ENCODE peak calls at places on chromosomes 13 and 19, in eight cellular contexts. K is stomach, O is suprapubic skin, J is transverse colon, T is prostate gland, C is HCT116, D is HL-60, U is upper lobe of left lung. E is an unnamed sample.

GRCh38 chr13:24274452-24274971 is 34.9 kb upstream of the C1QTNF9 start:
- DNase-seq in O (no peak), J (peak), D (no peak), T (no peak), U (no peak), C (no peak), K (peak), E (peak)

GRCh38 chr13:29771247-29771646 is 79.2 kb downstream of the UBL3 start:
- DNase-seq in K (no peak), D (no peak), O (no peak), U (no peak), T (no peak), C (peak), J (no peak), E (no peak)

GRCh38 chr19:39083983-39084731 is at the start of gene ACP7:
- DNase-seq in T (no peak), C (no peak), O (no peak), K (no peak), J (no peak), D (no peak), U (peak), E (no peak)

GRCh38 chr19:52638601-52639000 is 446 bp upstream of the ZNF83 start:
- DNase-seq in U (peak), T (no peak), D (no peak), J (peak), O (peak), C (no peak), K (no peak), E (peak)

GRCh38 chr13:77398825-77399620 is 72.1 kb upstream of the MYCBP2 start:
- DNase-seq in K (no peak), D (no peak), J (no peak), U (no peak), O (no peak), T (no peak), C (no peak), E (no peak)

GRCh38 chr13:41675306-41675705 is 218.0 kb downstream of the RGCC start:
- DNase-seq in J (no peak), D (no peak), O (no peak), K (no peak), U (no peak), C (no peak), T (no peak), E (no peak)

GRCh38 chr13:28467886-28468519 is 26.9 kb downstream of the FLT1 start:
- DNase-seq in K (no peak), D (peak), O (no peak), U (no peak), C (no peak), T (no peak), J (no peak), E (no peak)

GRCh38 chr19:45960595-45961235 is 12.9 kb downstream of the NOVA2 start:
- DNase-seq in T (no peak), C (no peak), K (no peak), J (no peak), U (peak), D (no peak), O (no peak), E (no peak)

GRCh38 chr19:36573948-36574726 is 1.0 kb upstream of the ZNF529 start:
- DNase-seq in T (no peak), C (no peak), K (peak), J (peak), U (no peak), D (no peak), O (no peak), E (peak)

GRCh38 chr13:46983881-46984280 is 87.0 kb upstream of the HTR2A start:
- DNase-seq in J (no peak), U (no peak), D (no peak), K (no peak), C (no peak), O (no peak), T (no peak), E (peak)

GRCh38 chr19:6489278-6490061 is 7.9 kb upstream of the DENND1C start:
- DNase-seq in K (no peak), O (no peak), T (no peak), U (no peak), D (no peak), C (no peak), J (no peak), E (no peak)

GRCh38 chr13:52739468-52740071 is at the start of gene CNMD:
- DNase-seq in J (no peak), T (no peak), K (no peak), O (no peak), C (no peak), D (no peak), U (peak), E (no peak)

GRCh38 chr19:14333101-14333871 is 48.0 kb upstream of the ADGRE5 start:
- DNase-seq in D (no peak), U (peak), T (no peak), K (peak), O (no peak), C (no peak), J (peak), E (no peak)

GRCh38 chr13:99970761-99971575 is 599 bp downstream of the ZIC5 start:
- DNase-seq in C (no peak), U (peak), D (no peak), O (no peak), K (no peak), J (no peak), T (no peak), E (no peak)

GRCh38 chr19:56309511-56310185 is 5.0 kb downstream of the ZSCAN5A start:
- DNase-seq in C (peak), J (peak), K (peak), O (no peak), D (peak), U (peak), T (no peak), E (peak)

GRCh38 chr13:74987124-74987690 is 494.8 kb downstream of the TBC1D4 start:
- DNase-seq in O (no peak), K (no peak), U (no peak), T (no peak), D (no peak), J (no peak), C (no peak), E (no peak)

GRCh38 chr13:38349386-38350113 is at the start of gene UFM1:
- DNase-seq in O (peak), D (peak), J (peak), U (peak), T (peak), K (peak), C (peak), E (peak)

GRCh38 chr13:104571161-104571889 is 1505.1 kb upstream of the SLC10A2 start:
- DNase-seq in O (peak), K (peak), C (peak), U (no peak), D (no peak), T (peak), J (peak), E (no peak)

GRCh38 chr19:35943542-35944301 is 7.5 kb downstream of the LRFN3 start:
- DNase-seq in T (no peak), D (no peak), O (no peak), C (no peak), J (no peak), K (no peak), U (no peak), E (no peak)

GRCh38 chr19:58387338-58388174 is 487 bp downstream of the RPS5 start:
- DNase-seq in T (no peak), C (no peak), K (no peak), O (no peak), J (no peak), D (no peak), U (no peak), E (no peak)

GRCh38 chr19:6271721-6272410 is 7.9 kb downstream of the MLLT1 start:
- DNase-seq in O (peak), K (peak), U (peak), D (no peak), C (no peak), J (peak), T (peak), E (no peak)

GRCh38 chr13:37194428-37194861 is 89.0 kb upstream of the CSNK1A1L start:
- DNase-seq in T (no peak), C (no peak), U (no peak), O (no peak), K (no peak), D (no peak), J (no peak), E (no peak)

GRCh38 chr13:110216006-110216402 is 91.0 kb downstream of the COL4A1 start:
- DNase-seq in D (no peak), U (no peak), O (no peak), K (no peak), J (no peak), C (no peak), T (no peak), E (no peak)

GRCh38 chr13:31885994-31886393 is 145.6 kb upstream of the FRY start:
- DNase-seq in O (no peak), U (no peak), D (no peak), K (no peak), J (no peak), C (no peak), T (no peak), E (no peak)

GRCh38 chr13:26280295-26280694 is 26.4 kb downstream of the CDK8 start:
- DNase-seq in K (no peak), T (no peak), J (no peak), O (no peak), U (no peak), D (no peak), C (no peak), E (no peak)

GRCh38 chr19:52219611-52220010 is 29.8 kb downstream of the PPP2R1A start:
- DNase-seq in D (no peak), O (no peak), T (no peak), C (no peak), J (no peak), U (peak), K (peak), E (no peak)

GRCh38 chr19:15426485-15427349 is 7.9 kb upstream of the AKAP8L start:
- DNase-seq in C (no peak), O (no peak), K (no peak), D (no peak), T (no peak), U (peak), J (no peak), E (no peak)

GRCh38 chr19:32674153-32674958 is 624 bp downstream of the ANKRD27 start:
- DNase-seq in U (no peak), C (no peak), O (no peak), K (no peak), T (no peak), J (no peak), D (no peak), E (peak)

GRCh38 chr19:52778811-52779210 is 7.8 kb downstream of the ZNF600 start:
- DNase-seq in J (no peak), D (no peak), O (no peak), K (no peak), U (no peak), T (no peak), C (no peak), E (no peak)

GRCh38 chr19:29724102-29724641 is 9.1 kb upstream of the C19orf12 start:
- DNase-seq in D (peak), K (no peak), U (peak), C (no peak), O (no peak), T (no peak), J (no peak), E (peak)

GRCh38 chr13:51912091-51912490 is 50.3 kb downstream of the CCDC70 start:
- DNase-seq in U (no peak), D (no peak), C (no peak), O (no peak), T (peak), K (peak), J (no peak), E (no peak)

GRCh38 chr19:51726049-51726448 is 2.3 kb upstream of the HAS1 start:
- DNase-seq in O (peak), D (no peak), C (no peak), U (peak), K (no peak), T (peak), J (peak), E (no peak)

GRCh38 chr19:43774103-43774939 is 6.5 kb downstream of the KCNN4 start:
- DNase-seq in D (no peak), O (no peak), K (peak), C (no peak), J (peak), U (peak), T (no peak), E (no peak)

GRCh38 chr19:1756705-1757445 is 3.6 kb downstream of the ONECUT3 start:
- DNase-seq in O (no peak), C (no peak), K (no peak), T (no peak), U (no peak), J (no peak), D (no peak), E (no peak)

GRCh38 chr13:111905609-111905945 is 161.4 kb upstream of the SOX1 start:
- DNase-seq in T (no peak), U (no peak), C (no peak), O (peak), K (no peak), D (no peak), J (no peak), E (no peak)

GRCh38 chr19:54164369-54165068 is 5.0 kb upstream of the LENG1 start:
- DNase-seq in J (peak), K (peak), C (peak), O (no peak), D (no peak), U (peak), T (peak), E (no peak)

GRCh38 chr13:47801555-47801954 is 199.5 kb downstream of the SUCLA2 start:
- DNase-seq in D (no peak), J (no peak), C (no peak), T (no peak), K (no peak), O (no peak), U (no peak), E (no peak)

DNA sequence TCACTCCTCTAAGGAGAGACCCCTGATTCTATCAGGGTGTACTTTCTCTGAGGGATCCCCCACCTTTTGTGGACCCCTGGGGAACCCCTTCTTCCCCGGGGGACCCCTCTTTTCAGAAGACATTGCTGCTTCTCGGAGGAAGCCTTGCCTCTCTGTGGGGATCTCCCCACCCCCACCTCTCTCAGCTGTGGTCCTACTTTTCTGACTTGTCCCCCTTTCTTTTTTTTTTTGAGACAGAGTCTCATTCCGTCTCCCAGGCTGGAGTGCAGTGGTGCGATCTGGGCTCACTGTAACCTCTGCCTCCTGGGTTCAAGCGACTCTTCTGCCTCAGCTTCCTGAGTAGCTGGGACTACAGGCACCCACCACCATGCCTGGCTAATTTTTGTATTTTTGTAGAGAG is 18.4 kb upstream of the GATAD2A start:
- DNase-seq in C (no peak), U (no peak), D (no peak), J (no peak), K (no peak), T (no peak), O (no peak), E (no peak)
- TF ChIP-seq POLR2AphosphoS5 in C (no peak), U (no peak), D (no peak), J (no peak), K (no peak), T (no peak), O (no peak), E (no peak)

GRCh38 chr19:17078920-17079709 is 3.5 kb downstream of the MYO9B start:
- DNase-seq in C (no peak), T (no peak), O (no peak), D (no peak), J (no peak), K (no peak), U (no peak), E (no peak)
- TF ChIP-seq POLR2AphosphoS5 in C (no peak), T (no peak), O (no peak), D (no peak), J (no peak), K (no peak), U (no peak), E (peak)

GRCh38 chr19:7926727-7927604 is 1.0 kb upstream of the CTXN1 start:
- DNase-seq in K (no peak), O (peak), J (no peak), C (no peak), D (no peak), U (peak), T (no peak), E (no peak)

GRCh38 chr19:7924651-7925170 is 1.2 kb downstream of the CTXN1 start:
- DNase-seq in K (no peak), J (no peak), C (no peak), T (no peak), D (no peak), U (peak), O (peak), E (no peak)

GRCh38 chr19:7927605-7928333 is 1.8 kb upstream of the CTXN1 start:
- DNase-seq in T (no peak), K (no peak), U (peak), D (no peak), C (no peak), J (no peak), O (peak), E (no peak)

GRCh38 chr19:7925171-7925837 is 631 bp downstream of the CTXN1 start:
- DNase-seq in K (peak), C (peak), D (no peak), T (peak), U (peak), J (peak), O (peak), E (peak)

GRCh38 chr19:7926021-7926726 is at the start of gene CTXN1:
- DNase-seq in J (peak), O (peak), K (peak), D (no peak), C (no peak), U (peak), T (peak), E (peak)
- TF ChIP-seq POLR2AphosphoS5 in J (no peak), O (no peak), K (no peak), D (no peak), C (peak), U (no peak), T (no peak), E (no peak)

GRCh38 chr13:113927661-113928581 is 46.0 kb downstream of the C13orf46 start:
- DNase-seq in J (peak), T (no peak), K (peak), O (peak), C (no peak), D (no peak), U (peak), E (no peak)
- TF ChIP-seq POLR2AphosphoS5 in J (peak), T (no peak), K (no peak), O (peak), C (no peak), D (no peak), U (no peak), E (no peak)

GRCh38 chr19:3700242-3701032 is at the start of gene PIP5K1C:
- DNase-seq in J (peak), T (peak), K (peak), C (peak), U (peak), D (peak), O (peak), E (peak)
- TF ChIP-seq POLR2AphosphoS5 in J (peak), T (peak), K (peak), C (peak), U (peak), D (no peak), O (no peak), E (no peak)